ENCODE peak calls at places on chromosomes 4 and X, in six cellular contexts. A is fibroblast of lung, O is upper lobe of right lung, R is kidney, G is prostate gland, J is heart right ventricle. S is an unnamed sample.

GRCh38 chrX:70769659-70770232 is 138.8 kb downstream of the TEX11 start:
- DNase-seq in A (no peak), G (no peak), R (no peak), J (no peak), O (no peak), S (no peak)

GRCh38 chr4:17335371-17335770 is 176.5 kb downstream of the QDPR start:
- DNase-seq in J (no peak), G (no peak), O (no peak), R (no peak), A (no peak), S (no peak)

GRCh38 chr4:161555689-161556660 is 607.8 kb downstream of the FSTL5 start:
- DNase-seq in O (no peak), R (no peak), G (no peak), A (peak; percentile 78), J (no peak), S (no peak)

GRCh38 chrX:130204647-130205046 is 32.9 kb downstream of the RAB33A start:
- DNase-seq in O (no peak), J (no peak), A (no peak), G (no peak), R (no peak), S (no peak)

GRCh38 chr4:1723131-1723801 is 1.9 kb downstream of the TACC3 start:
- DNase-seq in R (peak; percentile 46), O (no peak), G (no peak), A (peak; percentile 10), J (no peak), S (peak; percentile 54)

GRCh38 chr4:151418385-151418784 is 9.4 kb downstream of the FHIP1A start:
- DNase-seq in J (no peak), R (no peak), A (peak; percentile 90), O (no peak), G (no peak), S (no peak)

GRCh38 chrX:8960809-8961413 is 73.0 kb downstream of the FAM9B start:
- DNase-seq in G (no peak), J (no peak), O (no peak), R (no peak), A (peak; percentile 43), S (no peak)

GRCh38 chrX:123648028-123648810 is 84.6 kb downstream of the THOC2 start:
- DNase-seq in R (peak; percentile 79), G (peak; percentile 5), A (peak; percentile 79), J (no peak), O (peak; percentile 69), S (peak; percentile 60)

GRCh38 chrX:19627081-19627480 is 111.8 kb upstream of the MAP3K15 start:
- DNase-seq in R (no peak), G (no peak), J (peak; percentile 21), O (no peak), A (peak; percentile 6), S (no peak)

GRCh38 chr4:163161536-163162205 is 5.0 kb downstream of the NAF1 start:
- DNase-seq in O (no peak), R (no peak), J (no peak), A (peak; percentile 97), G (no peak), S (no peak)

GRCh38 chr4:6984611-6985115 is 58.5 kb upstream of the TADA2B start:
- DNase-seq in J (no peak), O (no peak), A (peak; percentile 9), G (no peak), R (no peak), S (no peak)

GRCh38 chr4:6986067-6986780 is 56.9 kb upstream of the TADA2B start:
- DNase-seq in R (no peak), J (peak; percentile 47), A (peak; percentile 83), O (no peak), G (peak; percentile 50), S (peak; percentile 64)

GRCh38 chr4:6988016-6988715 is 55.0 kb upstream of the TADA2B start:
- DNase-seq in R (no peak), O (no peak), J (no peak), G (no peak), A (no peak), S (no peak)

GRCh38 chr4:6987566-6987920 is 55.6 kb upstream of the TADA2B start:
- DNase-seq in J (no peak), O (no peak), A (peak; percentile 38), G (no peak), R (no peak), S (no peak)

DNA sequence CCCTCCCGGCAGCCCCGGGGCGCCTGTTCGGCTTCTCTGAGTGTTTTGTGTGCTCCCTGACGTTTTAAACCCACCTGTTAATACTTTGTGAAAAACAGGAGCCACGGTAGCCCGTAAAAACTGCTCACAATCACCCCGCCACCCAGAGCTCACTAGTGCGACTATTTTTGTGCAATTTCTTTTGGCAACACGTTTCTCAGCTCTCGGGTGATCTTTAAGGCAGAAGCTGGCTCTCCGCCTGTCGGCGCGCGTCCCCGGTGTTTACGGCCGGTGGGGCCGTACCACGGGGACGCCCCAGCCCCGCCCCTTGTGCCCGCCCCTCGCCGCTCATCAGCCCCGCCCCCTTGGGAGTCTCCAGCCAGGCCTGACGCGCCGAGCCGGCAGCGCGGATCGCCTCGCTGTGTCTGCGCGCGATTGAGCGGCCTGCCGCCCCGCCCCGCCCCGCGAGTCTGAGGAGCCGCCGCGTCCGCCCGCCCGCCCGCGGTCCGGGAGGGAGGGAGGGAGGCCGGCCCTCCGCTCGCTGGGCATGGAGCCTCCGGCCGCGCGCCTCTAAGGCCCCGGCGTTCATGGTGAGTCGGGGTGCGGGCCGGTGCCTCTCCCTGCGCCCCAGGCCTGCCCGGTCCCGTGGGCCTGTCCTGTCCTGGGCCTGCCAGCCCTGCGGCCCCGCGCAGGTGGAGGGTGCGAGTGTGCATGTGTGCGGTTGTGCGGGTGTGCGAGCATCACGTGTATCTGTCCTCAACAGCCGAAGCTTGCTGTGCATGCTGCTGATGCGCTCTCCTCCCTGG is 56.2 kb upstream of the TADA2B start:
- DNase-seq in A (peak; percentile 90), G (peak; percentile 96), O (peak; percentile 98), J (peak; percentile 97), R (peak; percentile 98), S (peak; percentile 96)
- H3K4me1 ChIP-seq in A (peaks cover 6% of the 10 kb centered on the region), G (peaks cover 15% of the 10 kb centered on the region), O (peaks cover 52% of the 10 kb centered on the region), J (peaks cover 57% of the 10 kb centered on the region), R (peaks cover 33% of the 10 kb centered on the region), S (peaks cover 71% of the 10 kb centered on the region)

DNA sequence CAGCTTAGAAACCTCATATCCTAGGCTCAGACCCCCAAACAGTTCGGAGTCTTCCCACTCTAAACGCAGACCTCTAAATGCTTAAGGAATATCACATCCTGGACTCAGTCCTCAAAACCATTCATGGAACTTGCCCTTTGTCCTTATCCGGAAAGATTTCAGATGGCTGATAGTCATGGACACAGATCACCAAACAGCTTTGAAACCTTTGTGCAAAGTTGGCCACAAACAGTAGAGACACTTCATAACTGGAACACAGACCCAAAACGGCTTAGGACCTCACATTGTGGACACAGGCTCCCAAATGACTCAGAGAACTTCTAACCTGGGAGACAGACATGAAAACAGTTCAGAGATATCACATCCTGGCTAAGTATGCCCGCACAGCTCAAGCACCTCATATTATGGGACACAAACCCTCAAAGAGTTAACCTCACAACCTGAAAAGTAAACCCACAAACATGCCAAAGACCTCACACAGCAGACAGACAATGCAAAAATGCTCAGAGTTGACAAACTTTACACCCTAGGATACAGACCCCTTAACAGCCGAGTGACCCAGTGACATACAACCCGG is 15.5 kb downstream of the SUV39H1 start:
- DNase-seq in A (no peak), O (no peak), G (no peak), J (no peak), R (no peak), S (no peak)
- H3K27ac ChIP-seq in A (no peak overlapping the region), O (no peak overlapping the region), G (no peak overlapping the region), J (peak overlapping the region; percentile 86), R (no peak overlapping the region), S (no peak overlapping the region)

GRCh38 chrX:12997898-12998687 is 23.2 kb downstream of the TMSB4X start:
- DNase-seq in A (no peak), R (no peak), J (no peak), G (no peak), O (no peak), S (no peak)

GRCh38 chrX:12996934-12997435 is 22.1 kb downstream of the TMSB4X start:
- DNase-seq in J (no peak), R (no peak), O (no peak), A (no peak), G (no peak), S (no peak)

GRCh38 chrX:13000311-13000811 is 25.5 kb downstream of the TMSB4X start:
- DNase-seq in R (no peak), G (peak; percentile 10), J (no peak), A (no peak), O (no peak), S (peak; percentile 50)

GRCh38 chrX:13001097-13001496 is 26.2 kb downstream of the TMSB4X start:
- DNase-seq in J (no peak), A (no peak), G (no peak), R (no peak), O (no peak), S (no peak)

DNA sequence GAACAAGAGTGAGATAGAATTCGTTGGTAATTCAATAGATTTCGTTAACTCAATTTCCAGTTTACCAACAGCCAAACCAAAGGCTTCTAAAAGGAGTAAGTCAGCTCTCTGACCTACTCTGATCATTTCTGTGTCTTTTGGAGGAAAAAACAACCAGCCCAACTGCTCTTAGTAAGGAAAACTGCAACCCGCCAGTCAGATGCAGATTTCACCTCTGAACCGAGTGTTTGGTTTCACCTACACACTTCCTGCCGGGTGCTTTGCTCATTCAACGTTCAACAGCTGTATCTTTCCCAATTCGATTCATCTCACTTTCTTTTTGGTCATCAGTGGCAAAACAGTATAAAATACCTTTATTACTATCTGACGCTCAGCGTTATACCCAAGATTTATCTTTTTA is 24.5 kb downstream of the TMSB4X start:
- DNase-seq in G (no peak), O (no peak), R (no peak), J (no peak), A (peak; percentile 33), S (no peak)
- H3K4me1 ChIP-seq in G (no peaks in the 10 kb centered on the region), O (peaks cover 15% of the 10 kb centered on the region), R (no peaks in the 10 kb centered on the region), J (no peaks in the 10 kb centered on the region), A (no peaks in the 10 kb centered on the region), S (peaks cover 31% of the 10 kb centered on the region)

GRCh38 chr4:95544433-95545103 is 4.2 kb downstream of the UNC5C start:
- DNase-seq in R (no peak), G (no peak), J (no peak), O (no peak), A (no peak), S (no peak)
- H3K27ac ChIP-seq in R (no peak overlapping the region), G (no peak overlapping the region), J (no peak overlapping the region), O (peak overlapping the region; percentile 37), A (no peak overlapping the region), S (no peak overlapping the region)

GRCh38 chr4:110853242-110853641 is 230.4 kb upstream of the PITX2 start:
- DNase-seq in G (no peak), J (no peak), O (no peak), R (no peak), A (no peak), S (no peak)
- H3K4me1 ChIP-seq in G (no peaks in the 10 kb centered on the region), J (no peaks in the 10 kb centered on the region), O (no peaks in the 10 kb centered on the region), R (no peaks in the 10 kb centered on the region), A (peaks cover 4% of the 10 kb centered on the region), S (no peaks in the 10 kb centered on the region)

GRCh38 chr4:48127231-48127881 is 6.7 kb downstream of the TXK start:
- DNase-seq in G (peak; percentile 54), O (no peak), R (no peak), J (no peak), A (peak; percentile 16), S (no peak)

GRCh38 chr4:48129307-48130014 is 4.6 kb downstream of the TXK start:
- DNase-seq in J (peak; percentile 33), A (no peak), O (no peak), G (no peak), R (no peak), S (no peak)

GRCh38 chr4:48124870-48125269 is 9.2 kb downstream of the TXK start:
- DNase-seq in G (no peak), R (no peak), O (no peak), A (no peak), J (no peak), S (no peak)

GRCh38 chr4:48127882-48128394 is 6.1 kb downstream of the TXK start:
- DNase-seq in G (peak; percentile 48), R (no peak), O (peak; percentile 71), A (peak; percentile 99), J (peak; percentile 34), S (peak; percentile 61)

GRCh38 chr4:48126621-48127020 is 7.4 kb downstream of the TXK start:
- DNase-seq in R (no peak), O (no peak), G (no peak), J (no peak), A (no peak), S (no peak)
- H3K27ac ChIP-seq in R (no peak overlapping the region), O (no peak overlapping the region), G (no peak overlapping the region), J (no peak overlapping the region), A (no peak overlapping the region), S (peak overlapping the region; percentile 70)